ENCODE peak calls at places on chromosomes 4 and X, in eight cellular contexts. One of them, this sample, is unnamed.

GRCh38 chr4:29079260-29079659 is 1640.9 kb upstream of the PCDH7 start:
- DNase-seq in A549: no peak
- DNase-seq in HCT116: no peak
- DNase-seq in SK-N-SH: no peak
- DNase-seq in K562: no peak
- DNase-seq in HepG2: no peak
- DNase-seq in endothelial cell of umbilical vein: no peak
- DNase-seq in GM12878: no peak
- DNase-seq in this sample: no peak

GRCh38 chr4:114208747-114209146 is 229.3 kb upstream of the ARSJ start:
- DNase-seq in A549: no peak
- DNase-seq in HCT116: no peak
- DNase-seq in SK-N-SH: no peak
- DNase-seq in K562: no peak
- DNase-seq in HepG2: no peak
- DNase-seq in endothelial cell of umbilical vein: no peak
- DNase-seq in GM12878: no peak
- DNase-seq in this sample: no peak

GRCh38 chr4:2341261-2341841 is 77.1 kb downstream of the ZFYVE28 start:
- DNase-seq in A549: no peak
- DNase-seq in HCT116: no peak
- DNase-seq in SK-N-SH: no peak
- DNase-seq in K562: no peak
- DNase-seq in HepG2: no peak
- DNase-seq in endothelial cell of umbilical vein: no peak
- DNase-seq in GM12878: no peak
- DNase-seq in this sample: no peak

GRCh38 chrX:115341421-115341820 is 51.9 kb downstream of the LUZP4 start:
- DNase-seq in A549: no peak
- DNase-seq in HCT116: no peak
- DNase-seq in SK-N-SH: no peak
- DNase-seq in K562: no peak
- DNase-seq in HepG2: peak; percentile 65
- DNase-seq in endothelial cell of umbilical vein: no peak
- DNase-seq in GM12878: no peak
- DNase-seq in this sample: no peak

GRCh38 chr4:63619771-63620170 is 789.5 kb downstream of the TECRL start:
- DNase-seq in A549: no peak
- DNase-seq in HCT116: no peak
- DNase-seq in SK-N-SH: no peak
- DNase-seq in K562: no peak
- DNase-seq in HepG2: no peak
- DNase-seq in endothelial cell of umbilical vein: no peak
- DNase-seq in GM12878: no peak
- DNase-seq in this sample: no peak

GRCh38 chr4:178105223-178105622 is 663.0 kb upstream of the AGA start:
- DNase-seq in A549: no peak
- DNase-seq in HCT116: no peak
- DNase-seq in SK-N-SH: no peak
- DNase-seq in K562: no peak
- DNase-seq in HepG2: no peak
- DNase-seq in endothelial cell of umbilical vein: no peak
- DNase-seq in GM12878: no peak
- DNase-seq in this sample: no peak

GRCh38 chr4:139568206-139568969 is 12.4 kb upstream of the SETD7 start:
- DNase-seq in A549: no peak
- DNase-seq in HCT116: no peak
- DNase-seq in SK-N-SH: no peak
- DNase-seq in K562: no peak
- DNase-seq in HepG2: no peak
- DNase-seq in endothelial cell of umbilical vein: no peak
- DNase-seq in GM12878: no peak
- DNase-seq in this sample: no peak

GRCh38 chr4:152342293-152342692 is 193.6 kb downstream of the FBXW7 start:
- DNase-seq in A549: no peak
- DNase-seq in HCT116: no peak
- DNase-seq in SK-N-SH: no peak
- DNase-seq in K562: no peak
- DNase-seq in HepG2: peak; percentile 2
- DNase-seq in endothelial cell of umbilical vein: no peak
- DNase-seq in GM12878: no peak
- DNase-seq in this sample: no peak

GRCh38 chr4:48118081-48118480 is 16.0 kb downstream of the TXK start:
- DNase-seq in A549: no peak
- DNase-seq in HCT116: no peak
- DNase-seq in SK-N-SH: no peak
- DNase-seq in K562: no peak
- DNase-seq in HepG2: no peak
- DNase-seq in endothelial cell of umbilical vein: peak; percentile 20
- DNase-seq in GM12878: no peak
- DNase-seq in this sample: no peak

DNA sequence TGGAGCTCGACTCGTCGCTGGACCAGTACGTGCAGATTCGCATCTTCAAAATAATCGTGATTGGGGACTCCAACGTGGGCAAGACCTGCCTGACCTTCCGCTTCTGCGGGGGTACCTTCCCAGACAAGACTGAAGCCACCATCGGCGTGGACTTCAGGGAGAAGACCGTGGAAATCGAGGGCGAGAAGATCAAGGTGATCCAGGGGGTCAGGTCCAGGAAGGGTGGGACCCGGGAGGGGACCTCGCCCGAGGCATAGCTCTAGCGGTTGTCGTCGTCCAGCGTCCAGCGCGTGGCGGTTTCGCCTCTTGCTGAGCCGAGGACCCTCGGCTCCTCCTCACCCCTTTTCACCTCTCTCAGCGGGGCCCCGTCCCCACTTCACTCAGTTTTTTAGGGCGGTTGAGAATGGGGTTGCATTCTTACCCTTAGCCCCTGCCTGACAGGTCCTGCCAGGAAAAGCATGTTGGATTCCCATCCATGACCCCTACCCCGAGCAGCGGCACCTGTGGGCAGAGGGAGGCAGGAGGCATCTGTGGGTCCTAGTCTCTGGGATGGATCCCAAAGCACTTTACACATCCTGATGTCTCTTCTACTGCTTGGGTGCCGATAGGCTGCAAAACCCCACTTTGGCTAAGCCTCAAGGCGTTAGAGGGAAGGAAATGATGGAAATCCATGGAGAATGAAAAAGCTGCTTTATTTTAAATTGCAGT is 519 bp downstream of the RAB33A start:
- DNase-seq in A549: no peak
- DNase-seq in HCT116: no peak
- DNase-seq in SK-N-SH: peak; percentile 48
- DNase-seq in K562: no peak
- DNase-seq in HepG2: no peak
- DNase-seq in endothelial cell of umbilical vein: no peak
- DNase-seq in GM12878: no peak
- DNase-seq in this sample: no peak
- H3K4me3 ChIP-seq in A549: peak overlapping the region; percentile 84
- H3K4me3 ChIP-seq in HCT116: no peak overlapping the region
- H3K4me3 ChIP-seq in SK-N-SH: peak overlapping the region; percentile 51
- H3K4me3 ChIP-seq in K562: no peak overlapping the region
- H3K4me3 ChIP-seq in HepG2: peak overlapping the region; percentile 68
- H3K4me3 ChIP-seq in endothelial cell of umbilical vein: no peak overlapping the region
- H3K4me3 ChIP-seq in GM12878: peak overlapping the region; percentile 80
- H3K4me3 ChIP-seq in this sample: peak overlapping the region; percentile 52

GRCh38 chr4:24475756-24476155 is 108.6 kb downstream of the DHX15 start:
- DNase-seq in A549: no peak
- DNase-seq in HCT116: no peak
- DNase-seq in SK-N-SH: no peak
- DNase-seq in K562: no peak
- DNase-seq in HepG2: no peak
- DNase-seq in endothelial cell of umbilical vein: no peak
- DNase-seq in GM12878: no peak
- DNase-seq in this sample: no peak

GRCh38 chr4:24472514-24473308 is 111.6 kb downstream of the DHX15 start:
- DNase-seq in A549: peak; percentile 71
- DNase-seq in HCT116: peak; percentile 50
- DNase-seq in SK-N-SH: peak; percentile 91
- DNase-seq in K562: peak; percentile 77
- DNase-seq in HepG2: peak; percentile 50
- DNase-seq in endothelial cell of umbilical vein: peak; percentile 63
- DNase-seq in GM12878: no peak
- DNase-seq in this sample: peak; percentile 54

GRCh38 chr4:24473309-24473721 is 111.0 kb downstream of the DHX15 start:
- DNase-seq in A549: no peak
- DNase-seq in HCT116: no peak
- DNase-seq in SK-N-SH: peak; percentile 25
- DNase-seq in K562: no peak
- DNase-seq in HepG2: no peak
- DNase-seq in endothelial cell of umbilical vein: no peak
- DNase-seq in GM12878: no peak
- DNase-seq in this sample: peak; percentile 51

GRCh38 chr4:24470681-24471622 is 113.4 kb downstream of the DHX15 start:
- DNase-seq in A549: no peak
- DNase-seq in HCT116: no peak
- DNase-seq in SK-N-SH: peak; percentile 63
- DNase-seq in K562: no peak
- DNase-seq in HepG2: no peak
- DNase-seq in endothelial cell of umbilical vein: peak; percentile 52
- DNase-seq in GM12878: no peak
- DNase-seq in this sample: peak; percentile 23

GRCh38 chr4:24471623-24472510 is 112.5 kb downstream of the DHX15 start:
- DNase-seq in A549: no peak
- DNase-seq in HCT116: no peak
- DNase-seq in SK-N-SH: peak; percentile 51
- DNase-seq in K562: no peak
- DNase-seq in HepG2: no peak
- DNase-seq in endothelial cell of umbilical vein: no peak
- DNase-seq in GM12878: no peak
- DNase-seq in this sample: no peak
- TF ChIP-seq MAX in A549: no peak
- TF ChIP-seq MAX in HCT116: no peak
- TF ChIP-seq MAX in SK-N-SH: no peak
- TF ChIP-seq MAX in K562: no peak
- TF ChIP-seq MAX in HepG2: no peak
- TF ChIP-seq MAX in endothelial cell of umbilical vein: no peak
- TF ChIP-seq MAX in GM12878: no peak
- TF ChIP-seq MAX in this sample: no peak

GRCh38 chr4:165626316-165626715 is 246.7 kb upstream of the TLL1 start:
- DNase-seq in A549: no peak
- DNase-seq in HCT116: no peak
- DNase-seq in SK-N-SH: no peak
- DNase-seq in K562: no peak
- DNase-seq in HepG2: no peak
- DNase-seq in endothelial cell of umbilical vein: peak; percentile 24
- DNase-seq in GM12878: no peak
- DNase-seq in this sample: no peak

GRCh38 chr4:165625281-165625680 is 246.5 kb downstream of the CPE start:
- DNase-seq in A549: no peak
- DNase-seq in HCT116: no peak
- DNase-seq in SK-N-SH: no peak
- DNase-seq in K562: no peak
- DNase-seq in HepG2: no peak
- DNase-seq in endothelial cell of umbilical vein: peak; percentile 62
- DNase-seq in GM12878: no peak
- DNase-seq in this sample: no peak

GRCh38 chr4:165627548-165627947 is 245.5 kb upstream of the TLL1 start:
- DNase-seq in A549: no peak
- DNase-seq in HCT116: no peak
- DNase-seq in SK-N-SH: no peak
- DNase-seq in K562: no peak
- DNase-seq in HepG2: no peak
- DNase-seq in endothelial cell of umbilical vein: peak; percentile 8
- DNase-seq in GM12878: no peak
- DNase-seq in this sample: no peak

GRCh38 chr4:165628572-165628971 is 244.5 kb upstream of the TLL1 start:
- DNase-seq in A549: no peak
- DNase-seq in HCT116: no peak
- DNase-seq in SK-N-SH: no peak
- DNase-seq in K562: no peak
- DNase-seq in HepG2: no peak
- DNase-seq in endothelial cell of umbilical vein: no peak
- DNase-seq in GM12878: no peak
- DNase-seq in this sample: no peak

DNA sequence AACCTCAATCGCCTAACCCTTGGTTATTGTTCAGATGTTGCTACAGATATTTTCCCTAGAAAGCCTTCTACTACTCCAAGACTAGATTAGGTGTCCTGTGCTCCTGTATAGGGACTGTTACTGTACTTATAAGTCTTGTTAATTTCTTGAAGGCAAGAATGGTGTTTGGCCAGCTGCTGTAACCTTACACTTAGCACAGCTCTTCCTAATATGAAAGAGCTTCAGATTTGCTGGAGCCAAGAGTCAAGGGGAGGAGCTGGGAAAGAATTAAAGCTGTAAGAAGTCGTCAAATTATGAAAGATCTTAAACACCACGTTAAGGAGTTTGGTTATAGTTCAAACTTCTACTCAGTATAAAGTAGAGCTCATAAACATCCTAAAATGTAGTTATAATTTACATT is 245.9 kb upstream of the TLL1 start:
- DNase-seq in A549: no peak
- DNase-seq in HCT116: no peak
- DNase-seq in SK-N-SH: no peak
- DNase-seq in K562: no peak
- DNase-seq in HepG2: no peak
- DNase-seq in endothelial cell of umbilical vein: no peak
- DNase-seq in GM12878: no peak
- DNase-seq in this sample: no peak
- H3K4me3 ChIP-seq in A549: no peak overlapping the region
- H3K4me3 ChIP-seq in HCT116: no peak overlapping the region
- H3K4me3 ChIP-seq in SK-N-SH: peak overlapping the region; percentile 25
- H3K4me3 ChIP-seq in K562: no peak overlapping the region
- H3K4me3 ChIP-seq in HepG2: no peak overlapping the region
- H3K4me3 ChIP-seq in endothelial cell of umbilical vein: no peak overlapping the region
- H3K4me3 ChIP-seq in GM12878: no peak overlapping the region
- H3K4me3 ChIP-seq in this sample: no peak overlapping the region

GRCh38 chr4:106444557-106444956 is 76.0 kb upstream of the GIMD1 start:
- DNase-seq in A549: no peak
- DNase-seq in HCT116: peak; percentile 13
- DNase-seq in SK-N-SH: no peak
- DNase-seq in K562: no peak
- DNase-seq in HepG2: peak; percentile 24
- DNase-seq in endothelial cell of umbilical vein: peak; percentile 5
- DNase-seq in GM12878: no peak
- DNase-seq in this sample: no peak
- TF ChIP-seq MAX in A549: no peak
- TF ChIP-seq MAX in HCT116: no peak
- TF ChIP-seq MAX in SK-N-SH: no peak
- TF ChIP-seq MAX in K562: no peak
- TF ChIP-seq MAX in HepG2: no peak
- TF ChIP-seq MAX in endothelial cell of umbilical vein: no peak
- TF ChIP-seq MAX in GM12878: no peak
- TF ChIP-seq MAX in this sample: no peak

DNA sequence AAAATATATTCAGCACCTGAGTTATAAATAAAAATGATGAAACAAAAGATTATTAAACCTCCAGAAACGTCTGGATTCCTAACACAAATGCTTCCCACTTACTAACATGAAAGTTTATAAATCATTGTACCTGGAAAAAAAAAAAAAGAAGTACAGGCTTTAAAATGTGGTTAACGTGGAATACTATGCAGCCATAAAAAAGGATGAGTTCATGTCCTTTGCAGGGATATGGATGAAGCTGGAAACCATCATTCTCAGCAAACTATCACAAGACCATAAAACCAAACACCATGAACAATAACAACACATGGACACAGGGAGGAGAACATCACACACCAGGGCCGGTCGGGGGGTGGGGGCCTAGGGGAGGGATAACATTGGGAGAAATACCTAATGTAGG is 160.5 kb downstream of the ADAMTS3 start:
- DNase-seq in A549: no peak
- DNase-seq in HCT116: no peak
- DNase-seq in SK-N-SH: no peak
- DNase-seq in K562: no peak
- DNase-seq in HepG2: no peak
- DNase-seq in endothelial cell of umbilical vein: no peak
- DNase-seq in GM12878: no peak
- DNase-seq in this sample: no peak
- H3K4me3 ChIP-seq in A549: no peak overlapping the region
- H3K4me3 ChIP-seq in HCT116: no peak overlapping the region
- H3K4me3 ChIP-seq in SK-N-SH: no peak overlapping the region
- H3K4me3 ChIP-seq in K562: no peak overlapping the region
- H3K4me3 ChIP-seq in HepG2: no peak overlapping the region
- H3K4me3 ChIP-seq in endothelial cell of umbilical vein: no peak overlapping the region
- H3K4me3 ChIP-seq in GM12878: no peak overlapping the region
- H3K4me3 ChIP-seq in this sample: no peak overlapping the region

This sample was measured in NB4.